ENCODE peak calls at places on chromosomes 11 and 22, in four cellular contexts. One of them, this sample, is unnamed.

GRCh38 chr11:130523609-130524008 is 75.2 kb downstream of the ADAMTS15 start:
- DNase-seq in SK-N-SH: no peak
- DNase-seq in HepG2: no peak
- DNase-seq in K562: no peak
- DNase-seq in this sample: no peak

GRCh38 chr22:26547426-26547825 is 35.2 kb upstream of the TFIP11 start:
- DNase-seq in K562: no peak
- DNase-seq in SK-N-SH: no peak
- DNase-seq in HepG2: no peak
- DNase-seq in this sample: no peak

GRCh38 chr22:36738416-36739020 is 35.0 kb upstream of the CACNG2 start:
- DNase-seq in SK-N-SH: no peak
- DNase-seq in K562: no peak
- DNase-seq in HepG2: no peak
- DNase-seq in this sample: no peak

GRCh38 chr11:47406896-47407745 is 1.3 kb upstream of the SLC39A13 start:
- DNase-seq in K562: peak
- DNase-seq in SK-N-SH: no peak
- DNase-seq in HepG2: no peak
- DNase-seq in this sample: no peak

GRCh38 chr22:46237453-46238158 is 12.5 kb downstream of the CDPF1 start:
- DNase-seq in HepG2: no peak
- DNase-seq in SK-N-SH: no peak
- DNase-seq in K562: no peak
- DNase-seq in this sample: no peak

GRCh38 chr11:46697723-46698122 is 2.7 kb downstream of the ARHGAP1 start:
- DNase-seq in SK-N-SH: no peak
- DNase-seq in K562: no peak
- DNase-seq in HepG2: no peak
- DNase-seq in this sample: no peak

GRCh38 chr22:17969732-17970131 is 54.6 kb downstream of the MICAL3 start:
- DNase-seq in K562: no peak
- DNase-seq in HepG2: no peak
- DNase-seq in SK-N-SH: no peak
- DNase-seq in this sample: no peak

GRCh38 chr22:37848587-37849088 is 581 bp upstream of the EIF3L start:
- DNase-seq in SK-N-SH: peak
- DNase-seq in HepG2: peak
- DNase-seq in K562: peak
- DNase-seq in this sample: no peak

GRCh38 chr22:44147821-44148574 is 32.7 kb upstream of the PARVG start:
- DNase-seq in SK-N-SH: no peak
- DNase-seq in K562: no peak
- DNase-seq in HepG2: no peak
- DNase-seq in this sample: no peak

GRCh38 chr22:38080847-38081635 is 2.9 kb downstream of the SLC16A8 start:
- DNase-seq in HepG2: no peak
- DNase-seq in K562: no peak
- DNase-seq in SK-N-SH: peak
- DNase-seq in this sample: no peak

GRCh38 chr11:64056213-64056785 is 20.6 kb downstream of the FLRT1 start:
- DNase-seq in SK-N-SH: peak
- DNase-seq in K562: no peak
- DNase-seq in HepG2: no peak
- DNase-seq in this sample: no peak

GRCh38 chr11:47408598-47409439 is 429 bp downstream of the SLC39A13 start:
- DNase-seq in K562: no peak
- DNase-seq in HepG2: no peak
- DNase-seq in SK-N-SH: peak
- DNase-seq in this sample: no peak

GRCh38 chr11:60396790-60397189 is 531 bp downstream of the MS4A14 start:
- DNase-seq in K562: no peak
- DNase-seq in HepG2: no peak
- DNase-seq in SK-N-SH: no peak
- DNase-seq in this sample: peak

GRCh38 chr11:2382927-2383822 is 6.1 kb downstream of the CD81 start:
- DNase-seq in HepG2: no peak
- DNase-seq in K562: no peak
- DNase-seq in SK-N-SH: no peak
- DNase-seq in this sample: no peak

GRCh38 chr11:121741954-121742361 is 289.2 kb upstream of the SORL1-AS1 start:
- DNase-seq in HepG2: no peak
- DNase-seq in K562: no peak
- DNase-seq in SK-N-SH: peak
- DNase-seq in this sample: no peak

GRCh38 chr11:33701831-33702230 is 1.2 kb upstream of the C11orf91 start:
- DNase-seq in SK-N-SH: no peak
- DNase-seq in K562: no peak
- DNase-seq in HepG2: no peak
- DNase-seq in this sample: no peak

GRCh38 chr11:75474240-75474639 is 41.2 kb upstream of the KLHL35 start:
- DNase-seq in K562: no peak
- DNase-seq in SK-N-SH: no peak
- DNase-seq in HepG2: no peak
- DNase-seq in this sample: no peak

GRCh38 chr22:25759825-25760231 is 17.8 kb downstream of the MYO18B start:
- DNase-seq in SK-N-SH: no peak
- DNase-seq in HepG2: peak
- DNase-seq in K562: peak
- DNase-seq in this sample: no peak

GRCh38 chr22:48943567-48944432 is 883.9 kb downstream of the BRD1 start:
- DNase-seq in SK-N-SH: peak
- DNase-seq in K562: peak
- DNase-seq in HepG2: peak
- DNase-seq in this sample: no peak

GRCh38 chr22:22109693-22110466 is 127.3 kb upstream of the TOP3B start:
- DNase-seq in HepG2: no peak
- DNase-seq in SK-N-SH: no peak
- DNase-seq in K562: peak
- DNase-seq in this sample: no peak

GRCh38 chr11:65870706-65871681 is 1.6 kb downstream of the EFEMP2 start:
- DNase-seq in HepG2: no peak
- DNase-seq in SK-N-SH: no peak
- DNase-seq in K562: no peak
- DNase-seq in this sample: no peak

GRCh38 chr22:49099496-49100124 is 728.1 kb downstream of the BRD1 start:
- DNase-seq in HepG2: no peak
- DNase-seq in SK-N-SH: no peak
- DNase-seq in K562: no peak
- DNase-seq in this sample: no peak

GRCh38 chr11:120182790-120183491 is 27.9 kb upstream of the OAF start:
- DNase-seq in HepG2: peak
- DNase-seq in K562: peak
- DNase-seq in SK-N-SH: no peak
- DNase-seq in this sample: no peak

GRCh38 chr11:14119357-14119756 is 156.8 kb downstream of the SPON1 start:
- DNase-seq in HepG2: no peak
- DNase-seq in SK-N-SH: no peak
- DNase-seq in K562: no peak
- DNase-seq in this sample: no peak

GRCh38 chr11:31655483-31655882 is 145.9 kb downstream of the ELP4 start:
- DNase-seq in HepG2: peak
- DNase-seq in K562: no peak
- DNase-seq in SK-N-SH: no peak
- DNase-seq in this sample: no peak

GRCh38 chr11:126583594-126583993 is 228.1 kb downstream of the ST3GAL4 start:
- DNase-seq in HepG2: no peak
- DNase-seq in K562: no peak
- DNase-seq in SK-N-SH: no peak
- DNase-seq in this sample: no peak

GRCh38 chr11:126586303-126586627 is 230.8 kb downstream of the ST3GAL4 start:
- DNase-seq in SK-N-SH: no peak
- DNase-seq in HepG2: no peak
- DNase-seq in K562: no peak
- DNase-seq in this sample: no peak

GRCh38 chr11:126584028-126584427 is 228.5 kb downstream of the ST3GAL4 start:
- DNase-seq in SK-N-SH: no peak
- DNase-seq in HepG2: no peak
- DNase-seq in K562: no peak
- DNase-seq in this sample: no peak

GRCh38 chr11:126583101-126583500 is 227.6 kb downstream of the ST3GAL4 start:
- DNase-seq in SK-N-SH: no peak
- DNase-seq in K562: no peak
- DNase-seq in HepG2: no peak
- DNase-seq in this sample: no peak

GRCh38 chr11:126585388-126586302 is 230.2 kb downstream of the ST3GAL4 start:
- DNase-seq in HepG2: no peak
- DNase-seq in SK-N-SH: peak
- DNase-seq in K562: no peak
- DNase-seq in this sample: no peak
- TF ChIP-seq NFIC in HepG2: no peak
- TF ChIP-seq NFIC in SK-N-SH: peak
- TF ChIP-seq NFIC in K562: no peak
- TF ChIP-seq NFIC in this sample: no peak

GRCh38 chr11:96424693-96425092 is 34.9 kb downstream of the JRKL start:
- DNase-seq in HepG2: no peak
- DNase-seq in K562: no peak
- DNase-seq in SK-N-SH: no peak
- DNase-seq in this sample: no peak

GRCh38 chr11:96430668-96431067 is 40.9 kb downstream of the JRKL start:
- DNase-seq in SK-N-SH: no peak
- DNase-seq in HepG2: no peak
- DNase-seq in K562: no peak
- DNase-seq in this sample: no peak

GRCh38 chr11:96426356-96427103 is 36.7 kb downstream of the JRKL start:
- DNase-seq in K562: peak
- DNase-seq in HepG2: peak
- DNase-seq in SK-N-SH: peak
- DNase-seq in this sample: no peak
- TF ChIP-seq NFIC in K562: no peak
- TF ChIP-seq NFIC in HepG2: no peak
- TF ChIP-seq NFIC in SK-N-SH: no peak
- TF ChIP-seq NFIC in this sample: no peak

GRCh38 chr11:16789061-16789415 is 50.6 kb downstream of the C11orf58 start:
- DNase-seq in K562: no peak
- DNase-seq in SK-N-SH: no peak
- DNase-seq in HepG2: no peak
- DNase-seq in this sample: no peak
- TF ChIP-seq NFIC in K562: no peak
- TF ChIP-seq NFIC in SK-N-SH: no peak
- TF ChIP-seq NFIC in HepG2: no peak
- TF ChIP-seq NFIC in this sample: no peak

GRCh38 chr11:803770-804598 is 1.0 kb downstream of the PIDD1 start:
- DNase-seq in SK-N-SH: peak
- DNase-seq in K562: no peak
- DNase-seq in HepG2: no peak
- DNase-seq in this sample: no peak
- TF ChIP-seq NFIC in SK-N-SH: no peak
- TF ChIP-seq NFIC in K562: no peak
- TF ChIP-seq NFIC in HepG2: no peak
- TF ChIP-seq NFIC in this sample: no peak

GRCh38 chr11:44978961-44979331 is 28.3 kb upstream of the TP53I11 start:
- DNase-seq in HepG2: peak
- DNase-seq in SK-N-SH: no peak
- DNase-seq in K562: no peak
- DNase-seq in this sample: no peak
- TF ChIP-seq NFIC in HepG2: no peak
- TF ChIP-seq NFIC in SK-N-SH: no peak
- TF ChIP-seq NFIC in K562: no peak
- TF ChIP-seq NFIC in this sample: no peak

GRCh38 chr11:83554896-83555295 is 268.7 kb upstream of the CCDC90B start:
- DNase-seq in K562: no peak
- DNase-seq in SK-N-SH: peak
- DNase-seq in HepG2: no peak
- DNase-seq in this sample: no peak

GRCh38 chr11:83558281-83558680 is 272.1 kb upstream of the CCDC90B start:
- DNase-seq in K562: no peak
- DNase-seq in HepG2: no peak
- DNase-seq in SK-N-SH: no peak
- DNase-seq in this sample: no peak

GRCh38 chr11:83557638-83558037 is 271.5 kb upstream of the CCDC90B start:
- DNase-seq in HepG2: no peak
- DNase-seq in K562: no peak
- DNase-seq in SK-N-SH: no peak
- DNase-seq in this sample: no peak
- TF ChIP-seq NFIC in HepG2: no peak
- TF ChIP-seq NFIC in K562: no peak
- TF ChIP-seq NFIC in SK-N-SH: no peak
- TF ChIP-seq NFIC in this sample: no peak